ENCODE peak calls at places on chromosomes 13 and 19, in four cellular contexts. N is BJ, R is GM23248, G is T-helper 17 cell. I is an unnamed sample.

GRCh38 chr19:33448159-33448516 is 73.5 kb downstream of the PEPD start:
- DNase-seq in N (no peak), R (no peak), G (no peak), I (no peak)

GRCh38 chr19:3968556-3969434 is 2.1 kb downstream of the DAPK3 start:
- DNase-seq in N (peak), R (peak), G (no peak), I (no peak)

GRCh38 chr13:43804461-43805070 is 17.8 kb upstream of the ENOX1 start:
- DNase-seq in N (no peak), R (peak), G (no peak), I (peak)

GRCh38 chr13:75881109-75881775 is 245.1 kb downstream of the LMO7 start:
- DNase-seq in N (no peak), R (no peak), G (no peak), I (no peak)

GRCh38 chr13:48551329-48551728 is 18.4 kb upstream of the RCBTB2 start:
- DNase-seq in N (no peak), R (no peak), G (no peak), I (no peak)

GRCh38 chr13:51444922-51445321 is 7.9 kb downstream of the INTS6 start:
- DNase-seq in N (no peak), R (peak), G (no peak), I (no peak)

GRCh38 chr19:42091300-42092266 is 15.6 kb downstream of the ZNF574 start:
- DNase-seq in N (no peak), R (peak), G (no peak), I (no peak)

GRCh38 chr13:99033814-99034213 is 56.0 kb upstream of the DOCK9 start:
- DNase-seq in N (no peak), R (peak), G (no peak), I (no peak)

GRCh38 chr13:72953391-72953960 is 105.3 kb upstream of the KLF5 start:
- DNase-seq in N (no peak), R (no peak), G (no peak), I (no peak)

GRCh38 chr19:3792114-3792513 is 5.9 kb upstream of the MATK start:
- DNase-seq in N (no peak), R (no peak), G (no peak), I (no peak)

GRCh38 chr13:103935117-103935516 is 868.9 kb upstream of the SLC10A2 start:
- DNase-seq in N (no peak), R (no peak), G (no peak), I (no peak)

GRCh38 chr13:101271681-101272245 is 144.5 kb downstream of the NALCN start:
- DNase-seq in N (no peak), R (no peak), G (no peak), I (no peak)